ENCODE peak calls at places on chromosomes 6 and 20, in eight cellular contexts. One of them, this sample, is unnamed. For H3K27me3, the result is how much of the 10 kb centered on the place peaks cover.

GRCh38 chr6:36616888-36617521 is 22.8 kb downstream of the SRSF3 start:
- DNase-seq in tibial nerve: no peak
- DNase-seq in CD8-positive, alpha-beta T cell: no peak
- DNase-seq in ovary: no peak
- DNase-seq in tibial artery: peak
- DNase-seq in adrenal gland: peak
- DNase-seq in left lung: peak
- DNase-seq in lower lobe of right lung: peak
- DNase-seq in this sample: peak

GRCh38 chr6:12408752-12409151 is 118.6 kb downstream of the EDN1 start:
- DNase-seq in ovary: no peak
- DNase-seq in CD8-positive, alpha-beta T cell: no peak
- DNase-seq in tibial nerve: no peak
- DNase-seq in adrenal gland: no peak
- DNase-seq in lower lobe of right lung: no peak
- DNase-seq in left lung: no peak
- DNase-seq in tibial artery: no peak
- DNase-seq in this sample: no peak

GRCh38 chr20:11891081-11891826 is 26.4 kb upstream of the BTBD3 start:
- DNase-seq in CD8-positive, alpha-beta T cell: no peak
- DNase-seq in left lung: peak
- DNase-seq in lower lobe of right lung: peak
- DNase-seq in adrenal gland: peak
- DNase-seq in tibial artery: peak
- DNase-seq in ovary: peak
- DNase-seq in tibial nerve: peak
- DNase-seq in this sample: peak

GRCh38 chr6:35218021-35218420 is 4.3 kb downstream of the SCUBE3 start:
- DNase-seq in tibial nerve: no peak
- DNase-seq in ovary: no peak
- DNase-seq in adrenal gland: no peak
- DNase-seq in left lung: no peak
- DNase-seq in CD8-positive, alpha-beta T cell: no peak
- DNase-seq in tibial artery: no peak
- DNase-seq in lower lobe of right lung: no peak
- DNase-seq in this sample: no peak

GRCh38 chr6:84269947-84270733 is 42.7 kb upstream of the CEP162 start:
- DNase-seq in left lung: no peak
- DNase-seq in adrenal gland: no peak
- DNase-seq in lower lobe of right lung: no peak
- DNase-seq in ovary: no peak
- DNase-seq in CD8-positive, alpha-beta T cell: no peak
- DNase-seq in tibial artery: no peak
- DNase-seq in tibial nerve: no peak
- DNase-seq in this sample: no peak

GRCh38 chr6:165478581-165478980 is 169.2 kb upstream of the C6orf118 start:
- DNase-seq in adrenal gland: no peak
- DNase-seq in lower lobe of right lung: no peak
- DNase-seq in left lung: no peak
- DNase-seq in ovary: no peak
- DNase-seq in CD8-positive, alpha-beta T cell: no peak
- DNase-seq in tibial nerve: no peak
- DNase-seq in tibial artery: no peak
- DNase-seq in this sample: no peak

GRCh38 chr20:37095108-37095608 is 639 bp downstream of the RBL1 start:
- DNase-seq in tibial nerve: no peak
- DNase-seq in left lung: no peak
- DNase-seq in lower lobe of right lung: no peak
- DNase-seq in ovary: no peak
- DNase-seq in tibial artery: no peak
- DNase-seq in CD8-positive, alpha-beta T cell: peak
- DNase-seq in adrenal gland: no peak
- DNase-seq in this sample: peak

GRCh38 chr20:8639112-8639778 is 429.6 kb upstream of the PLCB4 start:
- DNase-seq in ovary: no peak
- DNase-seq in left lung: no peak
- DNase-seq in CD8-positive, alpha-beta T cell: no peak
- DNase-seq in lower lobe of right lung: no peak
- DNase-seq in adrenal gland: no peak
- DNase-seq in tibial artery: no peak
- DNase-seq in tibial nerve: no peak
- DNase-seq in this sample: no peak

GRCh38 chr20:22801528-22801927 is 217.2 kb upstream of the FOXA2 start:
- DNase-seq in lower lobe of right lung: no peak
- DNase-seq in ovary: no peak
- DNase-seq in left lung: no peak
- DNase-seq in tibial nerve: no peak
- DNase-seq in CD8-positive, alpha-beta T cell: no peak
- DNase-seq in adrenal gland: no peak
- DNase-seq in tibial artery: no peak
- DNase-seq in this sample: no peak

GRCh38 chr6:20013485-20013884 is 176.3 kb downstream of the ID4 start:
- DNase-seq in adrenal gland: no peak
- DNase-seq in lower lobe of right lung: no peak
- DNase-seq in ovary: no peak
- DNase-seq in left lung: no peak
- DNase-seq in tibial artery: no peak
- DNase-seq in CD8-positive, alpha-beta T cell: no peak
- DNase-seq in tibial nerve: no peak
- DNase-seq in this sample: no peak

GRCh38 chr6:30206799-30207618 is 6.2 kb downstream of the TRIM26 start:
- DNase-seq in lower lobe of right lung: no peak
- DNase-seq in CD8-positive, alpha-beta T cell: no peak
- DNase-seq in tibial nerve: peak
- DNase-seq in adrenal gland: peak
- DNase-seq in ovary: peak
- DNase-seq in left lung: no peak
- DNase-seq in tibial artery: no peak
- DNase-seq in this sample: no peak

GRCh38 chr6:6348251-6348650 is 27.8 kb upstream of the F13A1 start:
- DNase-seq in lower lobe of right lung: no peak
- DNase-seq in tibial artery: no peak
- DNase-seq in adrenal gland: no peak
- DNase-seq in ovary: no peak
- DNase-seq in left lung: no peak
- DNase-seq in tibial nerve: no peak
- DNase-seq in CD8-positive, alpha-beta T cell: no peak
- DNase-seq in this sample: no peak

GRCh38 chr6:35897036-35897435 is 23.9 kb downstream of the SRPK1 start:
- DNase-seq in left lung: no peak
- DNase-seq in CD8-positive, alpha-beta T cell: no peak
- DNase-seq in lower lobe of right lung: no peak
- DNase-seq in adrenal gland: no peak
- DNase-seq in tibial artery: no peak
- DNase-seq in ovary: no peak
- DNase-seq in tibial nerve: no peak
- DNase-seq in this sample: no peak

GRCh38 chr6:92840246-92840930 is 579.0 kb downstream of the EPHA7 start:
- DNase-seq in left lung: no peak
- DNase-seq in lower lobe of right lung: no peak
- DNase-seq in ovary: no peak
- DNase-seq in tibial nerve: no peak
- DNase-seq in adrenal gland: no peak
- DNase-seq in tibial artery: no peak
- DNase-seq in CD8-positive, alpha-beta T cell: no peak
- DNase-seq in this sample: no peak

GRCh38 chr6:85065831-85066230 is 301.4 kb upstream of the TBX18 start:
- DNase-seq in lower lobe of right lung: no peak
- DNase-seq in left lung: no peak
- DNase-seq in tibial artery: no peak
- DNase-seq in ovary: no peak
- DNase-seq in tibial nerve: no peak
- DNase-seq in CD8-positive, alpha-beta T cell: no peak
- DNase-seq in adrenal gland: no peak
- DNase-seq in this sample: no peak

GRCh38 chr6:36912583-36912982 is 26.8 kb downstream of the C6orf89 start:
- DNase-seq in tibial artery: no peak
- DNase-seq in adrenal gland: no peak
- DNase-seq in left lung: no peak
- DNase-seq in CD8-positive, alpha-beta T cell: peak
- DNase-seq in tibial nerve: no peak
- DNase-seq in lower lobe of right lung: no peak
- DNase-seq in ovary: no peak
- DNase-seq in this sample: no peak

DNA sequence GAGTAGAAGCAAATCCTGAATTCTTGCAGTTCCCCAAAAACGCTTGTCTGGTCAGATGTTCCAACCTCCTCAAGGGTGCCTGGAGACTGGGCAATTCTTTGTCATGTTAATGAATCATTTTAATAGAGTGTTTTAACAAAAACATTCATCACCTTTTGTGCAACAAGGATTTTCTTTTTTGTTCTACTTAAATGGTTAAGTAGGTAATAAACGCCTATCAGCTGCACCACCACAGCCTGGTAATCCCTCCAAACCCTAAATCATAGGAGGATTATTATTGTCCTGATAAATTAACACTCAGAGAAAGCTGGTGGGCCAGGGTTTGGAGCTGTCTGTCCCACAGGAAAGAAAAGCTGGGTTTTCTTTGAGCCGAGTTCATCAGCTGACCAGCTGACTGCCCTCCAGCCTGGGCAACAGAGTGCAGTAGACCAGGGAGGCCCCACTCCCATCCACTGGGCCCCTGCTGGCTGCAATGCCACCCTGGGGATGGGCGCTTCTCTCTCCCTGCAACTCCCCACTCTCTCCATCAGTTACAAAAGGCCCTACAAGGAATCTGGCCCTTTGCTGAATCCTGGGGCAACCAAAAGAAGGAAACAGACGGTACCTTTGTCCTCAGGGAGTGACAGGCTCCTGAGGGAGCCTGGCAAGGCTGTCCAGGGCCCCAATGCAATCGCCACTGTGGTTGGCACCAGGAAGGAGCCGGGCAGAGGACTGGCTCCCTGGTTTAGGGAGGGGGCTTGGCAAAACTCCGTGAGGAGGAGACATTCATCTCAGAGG is 23.1 kb upstream of the BMP7 start:
- DNase-seq in lower lobe of right lung: no peak
- DNase-seq in tibial artery: no peak
- DNase-seq in tibial nerve: no peak
- DNase-seq in left lung: no peak
- DNase-seq in ovary: no peak
- DNase-seq in adrenal gland: no peak
- DNase-seq in CD8-positive, alpha-beta T cell: no peak
- DNase-seq in this sample: no peak
- TF ChIP-seq CTCF in lower lobe of right lung: no peak
- TF ChIP-seq CTCF in tibial artery: no peak
- TF ChIP-seq CTCF in tibial nerve: no peak
- TF ChIP-seq CTCF in left lung: no peak
- TF ChIP-seq CTCF in ovary: no peak
- TF ChIP-seq CTCF in adrenal gland: no peak
- TF ChIP-seq CTCF in CD8-positive, alpha-beta T cell: no peak
- TF ChIP-seq CTCF in this sample: no peak

DNA sequence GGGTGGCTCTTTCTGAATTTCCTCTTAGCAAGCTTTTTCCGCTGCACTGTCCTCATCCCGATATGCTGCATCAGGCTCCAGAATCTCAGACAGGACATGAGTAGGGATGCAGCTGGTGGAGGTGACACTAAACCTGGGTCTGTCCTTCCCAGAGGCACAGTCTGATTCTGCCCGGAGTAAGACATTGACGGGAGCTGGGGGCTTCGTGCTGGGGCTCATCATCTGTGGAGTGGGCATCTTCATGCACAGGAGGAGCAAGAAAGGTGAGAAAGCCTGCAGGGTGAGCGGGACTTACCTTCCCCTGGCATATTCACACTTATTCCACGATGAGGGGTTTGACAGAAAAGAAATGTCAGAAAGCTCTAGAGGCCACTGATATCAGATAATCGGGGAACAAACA is 9.8 kb downstream of the HLA-DPB1 start:
- DNase-seq in CD8-positive, alpha-beta T cell: no peak
- DNase-seq in lower lobe of right lung: no peak
- DNase-seq in left lung: no peak
- DNase-seq in tibial artery: no peak
- DNase-seq in ovary: no peak
- DNase-seq in tibial nerve: no peak
- DNase-seq in adrenal gland: no peak
- DNase-seq in this sample: no peak
- H3K27me3 ChIP-seq in CD8-positive, alpha-beta T cell: under half
- H3K27me3 ChIP-seq in lower lobe of right lung: under half
- H3K27me3 ChIP-seq in left lung: under half
- H3K27me3 ChIP-seq in tibial artery: under half
- H3K27me3 ChIP-seq in ovary: under half
- H3K27me3 ChIP-seq in tibial nerve: under half
- H3K27me3 ChIP-seq in adrenal gland: under half
- H3K27me3 ChIP-seq in this sample: under half

GRCh38 chr6:136127856-136128255 is 122.3 kb downstream of the MTFR2 start:
- DNase-seq in left lung: no peak
- DNase-seq in CD8-positive, alpha-beta T cell: no peak
- DNase-seq in adrenal gland: no peak
- DNase-seq in tibial nerve: no peak
- DNase-seq in ovary: no peak
- DNase-seq in lower lobe of right lung: no peak
- DNase-seq in tibial artery: no peak
- DNase-seq in this sample: no peak
- H3K27ac ChIP-seq in left lung: no peak
- H3K27ac ChIP-seq in CD8-positive, alpha-beta T cell: no peak
- H3K27ac ChIP-seq in adrenal gland: no peak
- H3K27ac ChIP-seq in tibial nerve: no peak
- H3K27ac ChIP-seq in ovary: no peak
- H3K27ac ChIP-seq in lower lobe of right lung: no peak
- H3K27ac ChIP-seq in tibial artery: no peak
- H3K27ac ChIP-seq in this sample: no peak

GRCh38 chr6:161444464-161444863 is 170.6 kb upstream of the AGPAT4 start:
- DNase-seq in tibial nerve: no peak
- DNase-seq in tibial artery: no peak
- DNase-seq in adrenal gland: peak
- DNase-seq in lower lobe of right lung: no peak
- DNase-seq in ovary: peak
- DNase-seq in left lung: no peak
- DNase-seq in CD8-positive, alpha-beta T cell: no peak
- DNase-seq in this sample: peak
- TF ChIP-seq CTCF in tibial nerve: no peak
- TF ChIP-seq CTCF in tibial artery: peak
- TF ChIP-seq CTCF in adrenal gland: peak
- TF ChIP-seq CTCF in lower lobe of right lung: no peak
- TF ChIP-seq CTCF in ovary: no peak
- TF ChIP-seq CTCF in left lung: no peak
- TF ChIP-seq CTCF in CD8-positive, alpha-beta T cell: no peak
- TF ChIP-seq CTCF in this sample: no peak

DNA sequence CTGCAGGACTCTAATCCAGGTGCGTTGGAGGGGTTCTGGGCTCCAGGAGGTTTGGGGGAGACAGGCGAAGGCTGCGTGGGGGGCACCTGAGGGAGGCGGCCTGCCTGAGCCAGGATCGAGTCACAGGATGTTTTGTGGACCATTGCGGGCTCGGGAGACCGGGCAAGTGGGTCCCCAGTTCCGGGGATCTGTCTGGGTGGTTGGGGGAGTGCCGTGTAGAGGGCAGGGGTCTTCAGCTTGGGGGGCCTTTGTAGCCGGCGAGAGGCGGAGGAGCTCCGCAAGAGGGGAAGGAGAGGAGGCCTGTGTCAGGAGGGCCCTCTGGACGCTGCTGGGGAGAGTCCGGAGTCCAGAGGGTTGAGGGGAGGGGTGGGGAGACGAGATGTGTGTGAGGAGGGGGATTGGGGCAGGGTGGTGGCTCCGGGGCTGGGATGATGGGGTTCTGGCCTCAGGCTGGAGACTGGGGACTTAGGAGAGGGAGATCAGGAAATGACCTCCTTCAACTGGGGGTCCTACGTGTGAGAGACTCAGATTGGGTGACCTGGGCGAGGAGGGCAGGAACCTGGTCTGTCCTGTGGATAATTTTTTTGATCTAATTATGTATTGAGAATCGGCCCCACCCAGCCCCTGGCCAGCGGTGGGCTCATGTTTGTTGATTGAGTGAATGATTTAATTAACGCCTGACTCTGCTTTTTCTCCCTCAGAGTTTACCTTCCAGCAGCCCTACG is 505 bp downstream of the SNAI1 start:
- DNase-seq in ovary: no peak
- DNase-seq in left lung: peak
- DNase-seq in lower lobe of right lung: no peak
- DNase-seq in tibial artery: no peak
- DNase-seq in tibial nerve: no peak
- DNase-seq in adrenal gland: no peak
- DNase-seq in CD8-positive, alpha-beta T cell: no peak
- DNase-seq in this sample: no peak
- H3K27me3 ChIP-seq in ovary: under half
- H3K27me3 ChIP-seq in left lung: under half
- H3K27me3 ChIP-seq in lower lobe of right lung: under half
- H3K27me3 ChIP-seq in tibial artery: under half
- H3K27me3 ChIP-seq in tibial nerve: under half
- H3K27me3 ChIP-seq in adrenal gland: under half
- H3K27me3 ChIP-seq in CD8-positive, alpha-beta T cell: under half
- H3K27me3 ChIP-seq in this sample: under half

This sample was measured in pancreas.